ENCODE peak calls at places on chromosome 5, in five cellular contexts. One of them, this sample, is unnamed. For H3K4me1, the result is how much of the 10 kb centered on the place peaks cover.

GRCh38 chr5:80411589-80412219 is 3.8 kb downstream of the ZFYVE16 start:
- DNase-seq in PC-3: no peak
- DNase-seq in body of pancreas: no peak
- DNase-seq in HCT116: no peak
- DNase-seq in gastrocnemius medialis: no peak
- DNase-seq in this sample: no peak

GRCh38 chr5:1706428-1706827 is 93.2 kb downstream of the MRPL36 start:
- DNase-seq in gastrocnemius medialis: no peak
- DNase-seq in HCT116: no peak
- DNase-seq in body of pancreas: no peak
- DNase-seq in PC-3: no peak
- DNase-seq in this sample: no peak

GRCh38 chr5:140632366-140633080 is 452 bp downstream of the CD14 start:
- DNase-seq in HCT116: no peak
- DNase-seq in PC-3: no peak
- DNase-seq in body of pancreas: peak
- DNase-seq in gastrocnemius medialis: peak
- DNase-seq in this sample: peak

GRCh38 chr5:76403963-76404693 is 1.0 kb downstream of the IQGAP2 start:
- DNase-seq in PC-3: no peak
- DNase-seq in body of pancreas: peak
- DNase-seq in gastrocnemius medialis: no peak
- DNase-seq in HCT116: no peak
- DNase-seq in this sample: peak

GRCh38 chr5:147520450-147520849 is 10.6 kb upstream of the DPYSL3 start:
- DNase-seq in PC-3: peak
- DNase-seq in body of pancreas: no peak
- DNase-seq in gastrocnemius medialis: no peak
- DNase-seq in HCT116: no peak
- DNase-seq in this sample: no peak

GRCh38 chr5:39175273-39175955 is 43.9 kb downstream of the FYB1 start:
- DNase-seq in gastrocnemius medialis: no peak
- DNase-seq in PC-3: no peak
- DNase-seq in body of pancreas: no peak
- DNase-seq in HCT116: no peak
- DNase-seq in this sample: no peak

GRCh38 chr5:146334074-146334533 is 4.5 kb upstream of the POU4F3 start:
- DNase-seq in gastrocnemius medialis: no peak
- DNase-seq in body of pancreas: no peak
- DNase-seq in PC-3: no peak
- DNase-seq in HCT116: no peak
- DNase-seq in this sample: no peak

GRCh38 chr5:100311811-100312210 is 223.4 kb upstream of the FAM174A start:
- DNase-seq in HCT116: no peak
- DNase-seq in PC-3: peak
- DNase-seq in body of pancreas: no peak
- DNase-seq in gastrocnemius medialis: no peak
- DNase-seq in this sample: no peak

GRCh38 chr5:174281855-174282254 is 236.3 kb downstream of the NSG2 start:
- DNase-seq in HCT116: no peak
- DNase-seq in gastrocnemius medialis: no peak
- DNase-seq in body of pancreas: no peak
- DNase-seq in PC-3: no peak
- DNase-seq in this sample: no peak

GRCh38 chr5:112880219-112880964 is 19.3 kb downstream of the SRP19 start:
- DNase-seq in HCT116: no peak
- DNase-seq in body of pancreas: no peak
- DNase-seq in gastrocnemius medialis: no peak
- DNase-seq in PC-3: no peak
- DNase-seq in this sample: no peak

GRCh38 chr5:38347896-38348295 is 89.5 kb downstream of the EGFLAM start:
- DNase-seq in HCT116: no peak
- DNase-seq in gastrocnemius medialis: no peak
- DNase-seq in body of pancreas: no peak
- DNase-seq in PC-3: no peak
- DNase-seq in this sample: no peak

GRCh38 chr5:56229106-56229505 is 4.0 kb downstream of the ANKRD55 start:
- DNase-seq in HCT116: no peak
- DNase-seq in PC-3: no peak
- DNase-seq in body of pancreas: no peak
- DNase-seq in gastrocnemius medialis: no peak
- DNase-seq in this sample: no peak

GRCh38 chr5:127280494-127281220 is 9.9 kb upstream of the MEGF10 start:
- DNase-seq in gastrocnemius medialis: no peak
- DNase-seq in body of pancreas: peak
- DNase-seq in HCT116: no peak
- DNase-seq in PC-3: peak
- DNase-seq in this sample: no peak

GRCh38 chr5:67831081-67831480 is 384.5 kb upstream of the PIK3R1 start:
- DNase-seq in HCT116: no peak
- DNase-seq in body of pancreas: no peak
- DNase-seq in PC-3: no peak
- DNase-seq in gastrocnemius medialis: no peak
- DNase-seq in this sample: no peak

GRCh38 chr5:169195601-169196000 is 105.3 kb downstream of the SLIT3 start:
- DNase-seq in gastrocnemius medialis: no peak
- DNase-seq in HCT116: no peak
- DNase-seq in body of pancreas: no peak
- DNase-seq in PC-3: no peak
- DNase-seq in this sample: no peak

GRCh38 chr5:111411321-111411720 is 101.0 kb downstream of the STARD4 start:
- DNase-seq in body of pancreas: no peak
- DNase-seq in gastrocnemius medialis: no peak
- DNase-seq in PC-3: no peak
- DNase-seq in HCT116: no peak
- DNase-seq in this sample: no peak

GRCh38 chr5:119726544-119726943 is 97.2 kb downstream of the FAM170A start:
- DNase-seq in PC-3: no peak
- DNase-seq in body of pancreas: no peak
- DNase-seq in gastrocnemius medialis: no peak
- DNase-seq in HCT116: no peak
- DNase-seq in this sample: no peak

GRCh38 chr5:109388407-109388806 is 21.4 kb downstream of the PJA2 start:
- DNase-seq in body of pancreas: no peak
- DNase-seq in PC-3: no peak
- DNase-seq in HCT116: no peak
- DNase-seq in gastrocnemius medialis: no peak
- DNase-seq in this sample: no peak

GRCh38 chr5:68661237-68661636 is 432.6 kb upstream of the SLC30A5 start:
- DNase-seq in PC-3: peak
- DNase-seq in body of pancreas: no peak
- DNase-seq in HCT116: no peak
- DNase-seq in gastrocnemius medialis: no peak
- DNase-seq in this sample: peak

GRCh38 chr5:135134686-135135381 is 100.8 kb upstream of the PITX1 start:
- DNase-seq in gastrocnemius medialis: no peak
- DNase-seq in PC-3: no peak
- DNase-seq in HCT116: no peak
- DNase-seq in body of pancreas: no peak
- DNase-seq in this sample: no peak

GRCh38 chr5:143506881-143507552 is 103.5 kb upstream of the NR3C1 start:
- DNase-seq in PC-3: peak
- DNase-seq in gastrocnemius medialis: no peak
- DNase-seq in HCT116: no peak
- DNase-seq in body of pancreas: peak
- DNase-seq in this sample: no peak

GRCh38 chr5:143938230-143938629 is 126.3 kb downstream of the HMHB1 start:
- DNase-seq in HCT116: no peak
- DNase-seq in body of pancreas: no peak
- DNase-seq in PC-3: no peak
- DNase-seq in gastrocnemius medialis: no peak
- DNase-seq in this sample: no peak

GRCh38 chr5:32711693-32712462 is 757 bp downstream of the NPR3 start:
- DNase-seq in PC-3: peak
- DNase-seq in HCT116: no peak
- DNase-seq in body of pancreas: no peak
- DNase-seq in gastrocnemius medialis: no peak
- DNase-seq in this sample: no peak

GRCh38 chr5:178460598-178461425 is 129.4 kb downstream of the COL23A1 start:
- DNase-seq in HCT116: peak
- DNase-seq in gastrocnemius medialis: peak
- DNase-seq in body of pancreas: peak
- DNase-seq in PC-3: peak
- DNase-seq in this sample: peak

GRCh38 chr5:37071901-37072581 is 177.1 kb downstream of the CPLANE1 start:
- DNase-seq in PC-3: peak
- DNase-seq in gastrocnemius medialis: no peak
- DNase-seq in HCT116: no peak
- DNase-seq in body of pancreas: no peak
- DNase-seq in this sample: no peak

GRCh38 chr5:177128551-177128976 is 5.0 kb upstream of the NSD1 start:
- DNase-seq in HCT116: no peak
- DNase-seq in body of pancreas: no peak
- DNase-seq in PC-3: peak
- DNase-seq in gastrocnemius medialis: no peak
- DNase-seq in this sample: peak

GRCh38 chr5:172312286-172312685 is 28.7 kb upstream of the UBTD2 start:
- DNase-seq in body of pancreas: no peak
- DNase-seq in HCT116: no peak
- DNase-seq in gastrocnemius medialis: no peak
- DNase-seq in PC-3: no peak
- DNase-seq in this sample: no peak

GRCh38 chr5:88049156-88049555 is 219.5 kb downstream of the TMEM161B start:
- DNase-seq in PC-3: no peak
- DNase-seq in body of pancreas: no peak
- DNase-seq in HCT116: no peak
- DNase-seq in gastrocnemius medialis: no peak
- DNase-seq in this sample: no peak

GRCh38 chr5:159915913-159916840 is at the start of gene ADRA1B:
- DNase-seq in PC-3: peak
- DNase-seq in HCT116: no peak
- DNase-seq in body of pancreas: peak
- DNase-seq in gastrocnemius medialis: peak
- DNase-seq in this sample: peak

GRCh38 chr5:116498478-116498877 is 76.1 kb downstream of the SEMA6A start:
- DNase-seq in HCT116: no peak
- DNase-seq in gastrocnemius medialis: no peak
- DNase-seq in PC-3: no peak
- DNase-seq in body of pancreas: no peak
- DNase-seq in this sample: no peak

GRCh38 chr5:173144200-173145176 is at the start of gene BNIP1:
- DNase-seq in body of pancreas: peak
- DNase-seq in HCT116: peak
- DNase-seq in gastrocnemius medialis: peak
- DNase-seq in PC-3: peak
- DNase-seq in this sample: peak

GRCh38 chr5:73496984-73497457 is 1.2 kb upstream of the BTF3 start:
- DNase-seq in gastrocnemius medialis: no peak
- DNase-seq in HCT116: peak
- DNase-seq in PC-3: peak
- DNase-seq in body of pancreas: no peak
- DNase-seq in this sample: peak

GRCh38 chr5:37121465-37121864 is 127.7 kb downstream of the CPLANE1 start:
- DNase-seq in HCT116: no peak
- DNase-seq in gastrocnemius medialis: no peak
- DNase-seq in body of pancreas: no peak
- DNase-seq in PC-3: no peak
- DNase-seq in this sample: no peak

GRCh38 chr5:31811210-31811609 is 172.3 kb downstream of the PDZD2 start:
- DNase-seq in PC-3: peak
- DNase-seq in HCT116: peak
- DNase-seq in body of pancreas: no peak
- DNase-seq in gastrocnemius medialis: peak
- DNase-seq in this sample: no peak

GRCh38 chr5:123156577-123157296 is 67.7 kb downstream of the PRDM6 start:
- DNase-seq in PC-3: no peak
- DNase-seq in gastrocnemius medialis: no peak
- DNase-seq in HCT116: no peak
- DNase-seq in body of pancreas: no peak
- DNase-seq in this sample: no peak

GRCh38 chr5:6493681-6494454 is 45.2 kb downstream of the UBE2QL1 start:
- DNase-seq in PC-3: no peak
- DNase-seq in HCT116: no peak
- DNase-seq in body of pancreas: no peak
- DNase-seq in gastrocnemius medialis: no peak
- DNase-seq in this sample: no peak

GRCh38 chr5:134151723-134152122 is 25.0 kb downstream of the SKP1 start:
- DNase-seq in gastrocnemius medialis: no peak
- DNase-seq in body of pancreas: no peak
- DNase-seq in PC-3: no peak
- DNase-seq in HCT116: no peak
- DNase-seq in this sample: no peak

GRCh38 chr5:41445937-41446563 is 64.4 kb downstream of the PLCXD3 start:
- DNase-seq in PC-3: no peak
- DNase-seq in gastrocnemius medialis: no peak
- DNase-seq in HCT116: no peak
- DNase-seq in body of pancreas: no peak
- DNase-seq in this sample: no peak

GRCh38 chr5:102080288-102080687 is 215.8 kb downstream of the SLCO4C1 start:
- DNase-seq in gastrocnemius medialis: no peak
- DNase-seq in body of pancreas: no peak
- DNase-seq in PC-3: no peak
- DNase-seq in HCT116: no peak
- DNase-seq in this sample: no peak

GRCh38 chr5:59116231-59116900 is 533.5 kb downstream of the RAB3C start:
- DNase-seq in gastrocnemius medialis: no peak
- DNase-seq in HCT116: no peak
- DNase-seq in body of pancreas: no peak
- DNase-seq in PC-3: no peak
- DNase-seq in this sample: peak

GRCh38 chr5:61304611-61305369 is 27.3 kb upstream of the ZSWIM6 start:
- DNase-seq in gastrocnemius medialis: no peak
- DNase-seq in HCT116: peak
- DNase-seq in body of pancreas: no peak
- DNase-seq in PC-3: peak
- DNase-seq in this sample: peak
- TF ChIP-seq CTCF in gastrocnemius medialis: no peak
- TF ChIP-seq CTCF in HCT116: no peak
- TF ChIP-seq CTCF in body of pancreas: no peak
- TF ChIP-seq CTCF in PC-3: no peak
- TF ChIP-seq CTCF in this sample: no peak

GRCh38 chr5:151027961-151028479 is 7.6 kb downstream of the GPX3 start:
- DNase-seq in gastrocnemius medialis: no peak
- DNase-seq in PC-3: no peak
- DNase-seq in body of pancreas: no peak
- DNase-seq in HCT116: no peak
- DNase-seq in this sample: no peak
- H3K4me1 ChIP-seq in gastrocnemius medialis: half or more
- H3K4me1 ChIP-seq in PC-3: under half
- H3K4me1 ChIP-seq in body of pancreas: under half
- H3K4me1 ChIP-seq in HCT116: under half
- H3K4me1 ChIP-seq in this sample: under half

GRCh38 chr5:16437974-16438373 is 27.6 kb downstream of the ZNF622 start:
- DNase-seq in PC-3: peak
- DNase-seq in body of pancreas: no peak
- DNase-seq in gastrocnemius medialis: no peak
- DNase-seq in HCT116: no peak
- DNase-seq in this sample: no peak
- TF ChIP-seq CTCF in PC-3: peak
- TF ChIP-seq CTCF in body of pancreas: no peak
- TF ChIP-seq CTCF in gastrocnemius medialis: no peak
- TF ChIP-seq CTCF in HCT116: no peak
- TF ChIP-seq CTCF in this sample: no peak

GRCh38 chr5:53030828-53031425 is 41.8 kb downstream of the ITGA2 start:
- DNase-seq in PC-3: no peak
- DNase-seq in HCT116: no peak
- DNase-seq in body of pancreas: no peak
- DNase-seq in gastrocnemius medialis: no peak
- DNase-seq in this sample: no peak
- H3K4me1 ChIP-seq in PC-3: half or more
- H3K4me1 ChIP-seq in HCT116: half or more
- H3K4me1 ChIP-seq in body of pancreas: under half
- H3K4me1 ChIP-seq in gastrocnemius medialis: under half
- H3K4me1 ChIP-seq in this sample: under half